ENCODE peak calls at places on chromosomes 7 and 10, in four cellular contexts. J is OCI-LY7, H is fibroblast of lung, R is astrocyte. C is an unnamed sample.

GRCh38 chr7:1546909-1547776 is 8.9 kb downstream of the TMEM184A start:
- DNase-seq in J (no peak), H (no peak), R (no peak), C (no peak)

GRCh38 chr10:34015700-34016099 is 681.2 kb upstream of the NRP1 start:
- DNase-seq in J (no peak), H (no peak), R (no peak), C (no peak)

GRCh38 chr7:94375713-94376112 is 19.0 kb upstream of the COL1A2 start:
- DNase-seq in J (no peak), H (peak; percentile 99), R (peak; percentile 99), C (no peak)

GRCh38 chr10:98488669-98489430 is 42.1 kb upstream of the HPS1 start:
- DNase-seq in J (no peak), H (no peak), R (no peak), C (no peak)

GRCh38 chr7:110548372-110548771 is 542.6 kb upstream of the LRRN3 start:
- DNase-seq in J (no peak), H (no peak), R (no peak), C (no peak)

GRCh38 chr10:22670796-22671195 is 43.6 kb downstream of the PIP4K2A start:
- DNase-seq in J (no peak), H (peak; percentile 43), R (peak; percentile 67), C (no peak)

GRCh38 chr10:519055-519715 is 170.3 kb downstream of the DIP2C start:
- DNase-seq in J (peak; percentile 39), H (no peak), R (no peak), C (no peak)

GRCh38 chr7:26105206-26105605 is 46.8 kb upstream of the NFE2L3 start:
- DNase-seq in J (no peak), H (no peak), R (no peak), C (no peak)

GRCh38 chr7:139572704-139573395 is 49.4 kb downstream of the CLEC2L start:
- DNase-seq in J (no peak), H (no peak), R (no peak), C (no peak)

GRCh38 chr10:102268333-102268999 is 23.1 kb downstream of the GBF1 start:
- DNase-seq in J (no peak), H (peak; percentile 71), R (peak; percentile 37), C (no peak)

GRCh38 chr7:86939197-86939814 is 120.1 kb downstream of the ELAPOR2 start:
- DNase-seq in J (peak; percentile 73), H (peak; percentile 73), R (peak; percentile 43), C (no peak)

GRCh38 chr10:77877461-77878344 is 48.9 kb downstream of the DLG5 start:
- DNase-seq in J (peak; percentile 35), H (peak; percentile 76), R (peak; percentile 59), C (peak; percentile 90)

GRCh38 chr7:50342616-50343114 is 38.1 kb downstream of the IKZF1 start:
- DNase-seq in J (no peak), H (no peak), R (no peak), C (no peak)

GRCh38 chr10:132175907-132176581 is 10.7 kb upstream of the DPYSL4 start:
- DNase-seq in J (no peak), H (no peak), R (no peak), C (no peak)

GRCh38 chr7:47328392-47329319 is 253.3 kb downstream of the TNS3 start:
- DNase-seq in J (no peak), H (no peak), R (no peak), C (peak; percentile 78)

GRCh38 chr10:106708521-106708920 is 456.0 kb downstream of the SORCS1 start:
- DNase-seq in J (no peak), H (no peak), R (no peak), C (no peak)

GRCh38 chr7:21579341-21580072 is 36.7 kb downstream of the DNAH11 start:
- DNase-seq in J (no peak), H (no peak), R (no peak), C (no peak)

GRCh38 chr10:69802424-69803161 is 887 bp downstream of the COL13A1 start:
- DNase-seq in J (no peak), H (peak; percentile 60), R (peak; percentile 55), C (peak; percentile 93)

GRCh38 chr10:70348228-70348850 is 34.1 kb downstream of the LRRC20 start:
- DNase-seq in J (peak; percentile 77), H (peak; percentile 49), R (no peak), C (no peak)

GRCh38 chr7:152117356-152117755 is 91.9 kb downstream of the GALNT11 start:
- DNase-seq in J (no peak), H (no peak), R (no peak), C (no peak)

GRCh38 chr7:152112829-152113228 is 87.4 kb downstream of the GALNT11 start:
- DNase-seq in J (no peak), H (no peak), R (no peak), C (no peak)

GRCh38 chr7:152120210-152120609 is 94.7 kb downstream of the GALNT11 start:
- DNase-seq in J (no peak), H (no peak), R (peak; percentile 4), C (no peak)

GRCh38 chr7:152120776-152121175 is 95.3 kb downstream of the GALNT11 start:
- DNase-seq in J (no peak), H (no peak), R (no peak), C (no peak)

DNA sequence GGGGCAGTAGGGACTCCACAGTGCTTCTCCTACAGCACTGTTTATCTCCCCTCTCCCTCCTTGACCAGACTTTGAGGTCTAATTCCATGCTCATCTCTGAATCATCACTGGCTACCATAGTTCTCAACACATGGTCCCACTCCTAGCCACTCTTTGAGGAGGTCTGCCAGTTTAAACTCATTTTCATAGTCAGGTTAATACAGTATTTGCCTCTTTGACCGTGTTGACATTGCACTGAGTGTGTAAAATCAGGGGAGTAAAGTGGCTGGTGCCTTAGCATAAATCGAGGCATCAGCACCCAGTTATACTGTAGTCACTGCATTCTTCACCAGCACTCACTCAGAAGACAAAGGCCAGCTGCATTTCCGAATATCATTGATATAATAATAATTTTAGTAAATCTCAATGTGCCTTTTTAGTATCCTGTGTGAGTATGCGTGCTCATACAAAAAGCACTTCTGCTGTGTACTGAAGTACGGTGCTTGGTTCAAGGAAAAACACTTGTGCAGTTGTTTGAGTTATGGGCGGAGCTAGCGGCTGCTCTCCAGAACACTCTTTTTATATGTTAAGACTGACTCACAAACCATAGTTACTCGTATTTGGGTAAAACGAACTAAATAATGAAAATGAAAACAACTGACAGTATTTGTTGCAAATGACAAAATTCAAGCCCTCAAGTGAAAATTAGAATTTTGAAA is 89.7 kb downstream of the GALNT11 start:
- DNase-seq in J (no peak), H (no peak), R (no peak), C (no peak)
- H3K36me3 ChIP-seq in J (peaks cover 30% of the 10 kb centered on the region), H (peaks cover 7% of the 10 kb centered on the region), R (peaks cover 34% of the 10 kb centered on the region), C (peaks cover 50% of the 10 kb centered on the region)

DNA sequence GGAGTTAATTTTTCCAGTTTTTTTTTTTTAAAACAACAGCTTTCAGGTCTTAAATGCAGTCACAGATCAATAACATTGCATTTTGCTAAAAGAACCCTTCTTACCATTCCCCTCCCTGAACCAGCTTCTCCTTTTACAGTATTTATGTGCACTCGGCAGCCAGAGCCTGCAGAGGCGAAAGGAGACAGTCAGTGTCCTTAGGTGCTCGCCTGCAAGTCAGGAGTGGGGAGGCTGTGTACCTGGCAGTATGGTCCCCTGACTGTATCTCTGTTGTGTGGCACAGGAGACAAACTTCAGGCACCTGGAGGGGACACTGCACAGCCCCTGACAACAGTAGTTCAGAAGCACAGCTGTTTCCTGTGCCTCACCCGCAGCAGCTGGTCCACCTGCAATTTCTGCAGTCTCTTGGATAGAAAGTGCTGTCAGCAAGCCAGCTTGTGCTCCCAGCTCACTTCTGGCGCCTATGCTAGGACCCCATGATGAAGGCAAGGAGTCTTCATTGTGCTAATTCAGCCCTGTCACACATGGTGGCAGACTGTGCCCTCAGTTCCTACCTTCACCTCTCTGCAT is 73.4 kb upstream of the LAMB4 start:
- DNase-seq in J (peak; percentile 76), H (no peak), R (no peak), C (no peak)
- H2AFZ ChIP-seq in J (no peak overlapping the region), H (no peak overlapping the region), R (no peak overlapping the region), C (no peak overlapping the region)

GRCh38 chr7:91251877-91252276 is 12.4 kb upstream of the FZD1 start:
- DNase-seq in J (no peak), H (no peak), R (no peak), C (no peak)
- H3K9me3 ChIP-seq in J (no peaks in the 10 kb centered on the region), H (no peaks in the 10 kb centered on the region), R (no peaks in the 10 kb centered on the region), C (no peaks in the 10 kb centered on the region)

GRCh38 chr7:129671276-129671675 is 59.8 kb downstream of the NRF1 start:
- DNase-seq in J (no peak), H (no peak), R (no peak), C (no peak)
- H3K36me3 ChIP-seq in J (peaks cover 63% of the 10 kb centered on the region), H (no peaks in the 10 kb centered on the region), R (peaks cover 3% of the 10 kb centered on the region), C (peaks cover 12% of the 10 kb centered on the region)

GRCh38 chr7:98110249-98111022 is 3.8 kb downstream of the LMTK2 start:
- DNase-seq in J (no peak), H (no peak), R (no peak), C (no peak)

GRCh38 chr7:98105942-98106544 is 619 bp upstream of the LMTK2 start:
- DNase-seq in J (no peak), H (no peak), R (no peak), C (no peak)

GRCh38 chr7:98106647-98107312 is at the start of gene LMTK2:
- DNase-seq in J (peak; percentile 94), H (peak; percentile 88), R (peak; percentile 67), C (peak; percentile 98)

GRCh38 chr7:98112077-98112476 is 5.4 kb downstream of the LMTK2 start:
- DNase-seq in J (no peak), H (no peak), R (no peak), C (no peak)

DNA sequence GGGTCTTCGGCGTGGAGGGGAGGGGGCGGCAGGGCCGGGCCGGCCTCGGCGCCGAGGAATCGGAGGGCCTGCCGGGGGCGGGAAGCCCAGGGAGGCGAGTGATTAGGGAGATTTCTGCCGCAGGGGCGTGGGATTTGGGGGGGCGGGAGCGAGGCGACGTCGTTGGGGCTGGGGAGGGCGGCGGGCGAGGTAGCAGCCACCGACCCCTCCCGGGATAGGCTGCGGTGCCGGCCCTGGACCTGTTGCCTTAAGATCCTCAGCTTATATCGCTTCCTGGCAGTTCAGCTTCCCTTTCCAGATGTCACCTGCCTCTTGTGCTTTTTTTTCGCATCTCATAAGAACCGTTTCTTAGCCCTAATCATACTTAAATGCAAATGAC is 640 bp downstream of the LMTK2 start:
- DNase-seq in J (peak; percentile 49), H (peak; percentile 3), R (no peak), C (peak; percentile 76)
- H2AFZ ChIP-seq in J (peak overlapping the region; percentile 92), H (peak overlapping the region; percentile 71), R (peak overlapping the region; percentile 94), C (peak overlapping the region; percentile 57)

C was measured in osteoblast.